ENCODE peak calls at places on chromosomes 13 and 19, in five cellular contexts. X is CD4-positive, alpha-beta memory T cell; G is dorsolateral prefrontal cortex; A is heart right ventricle; M is caudate nucleus. U is an unnamed sample.

GRCh38 chr13:104253063-104253680 is 1187.0 kb upstream of the SLC10A2 start:
- DNase-seq in X (no peak), G (no peak), A (no peak), M (no peak), U (no peak)

GRCh38 chr19:4581381-4582111 is 22.1 kb upstream of the SEMA6B start:
- DNase-seq in X (no peak), G (peak), A (no peak), M (peak), U (no peak)

GRCh38 chr19:3807574-3808354 is 21.6 kb upstream of the MATK start:
- DNase-seq in X (no peak), G (no peak), A (no peak), M (no peak), U (no peak)

GRCh38 chr19:29285878-29286277 is 72.9 kb upstream of the UQCRFS1 start:
- DNase-seq in X (no peak), G (peak), A (no peak), M (peak), U (peak)

GRCh38 chr13:106568225-106569003 is 477 bp upstream of the ARGLU1 start:
- DNase-seq in X (no peak), G (no peak), A (no peak), M (no peak), U (no peak)

GRCh38 chr19:3099347-3100145 is 5.4 kb downstream of the GNA11 start:
- DNase-seq in X (no peak), G (no peak), A (no peak), M (no peak), U (no peak)

GRCh38 chr13:26529441-26529840 is 28.0 kb upstream of the WASF3 start:
- DNase-seq in X (no peak), G (no peak), A (peak), M (no peak), U (no peak)

GRCh38 chr19:49098795-49099194 is 13.5 kb downstream of the SNRNP70 start:
- DNase-seq in X (no peak), G (no peak), A (no peak), M (no peak), U (no peak)

GRCh38 chr13:88726075-88726474 is 1054.9 kb downstream of the SLITRK5 start:
- DNase-seq in X (no peak), G (no peak), A (no peak), M (no peak), U (no peak)

GRCh38 chr19:18417250-18418033 is 1.8 kb upstream of the SSBP4 start:
- DNase-seq in X (no peak), G (no peak), A (peak), M (no peak), U (peak)

GRCh38 chr19:35045667-35046300 is 4.3 kb downstream of the HPN start:
- DNase-seq in X (peak), G (no peak), A (no peak), M (no peak), U (peak)

GRCh38 chr13:43769552-43769951 is 17.2 kb downstream of the ENOX1 start:
- DNase-seq in X (no peak), G (no peak), A (no peak), M (no peak), U (no peak)

GRCh38 chr13:32278456-32278855 is 36.7 kb downstream of the ZAR1L start:
- DNase-seq in X (no peak), G (no peak), A (no peak), M (no peak), U (no peak)

GRCh38 chr13:79404361-79404760 is 1.7 kb downstream of the RBM26 start:
- DNase-seq in X (no peak), G (no peak), A (no peak), M (no peak), U (no peak)

GRCh38 chr13:29568731-29569130 is 26.8 kb downstream of the SLC7A1 start:
- DNase-seq in X (no peak), G (no peak), A (no peak), M (no peak), U (no peak)

GRCh38 chr19:30686252-30686762 is 314.1 kb downstream of the ZNF536 start:
- DNase-seq in X (no peak), G (no peak), A (no peak), M (no peak), U (no peak)

DNA sequence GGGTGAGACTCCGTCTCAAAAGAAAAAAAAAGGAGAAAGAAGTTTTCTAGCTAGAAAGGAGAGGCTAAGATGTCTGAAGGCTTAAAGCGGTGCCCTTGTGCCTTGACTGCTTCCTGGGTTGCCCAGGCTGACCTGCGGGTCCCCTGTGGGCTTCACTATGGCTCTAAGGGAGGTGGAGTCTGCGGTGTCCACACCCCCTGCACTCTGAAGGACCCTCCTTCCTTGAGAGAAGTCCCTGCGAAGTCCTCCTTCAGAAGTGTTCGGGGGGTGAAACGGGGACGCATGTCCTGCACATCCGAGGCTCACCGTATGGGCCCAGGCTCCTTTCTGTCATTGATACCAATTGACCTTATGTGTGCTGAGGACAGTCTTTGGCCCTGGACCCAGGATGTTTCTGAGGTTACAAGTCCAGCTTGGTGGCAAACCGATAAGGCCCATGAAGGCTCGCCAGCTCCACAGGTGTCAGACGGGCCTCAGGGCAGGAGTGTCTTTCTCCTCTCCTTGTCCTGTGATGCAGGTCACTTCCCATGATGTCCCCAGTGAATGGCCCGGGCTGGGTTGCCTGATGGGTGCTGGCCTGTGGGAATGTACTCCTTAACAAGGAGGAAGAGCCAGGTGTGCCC is 11.6 kb upstream of the RNF113B start:
- DNase-seq in X (no peak), G (no peak), A (no peak), M (no peak), U (no peak)
- H3K27ac ChIP-seq in X (no peak), G (peak), A (peak), M (peak), U (no peak)

DNA sequence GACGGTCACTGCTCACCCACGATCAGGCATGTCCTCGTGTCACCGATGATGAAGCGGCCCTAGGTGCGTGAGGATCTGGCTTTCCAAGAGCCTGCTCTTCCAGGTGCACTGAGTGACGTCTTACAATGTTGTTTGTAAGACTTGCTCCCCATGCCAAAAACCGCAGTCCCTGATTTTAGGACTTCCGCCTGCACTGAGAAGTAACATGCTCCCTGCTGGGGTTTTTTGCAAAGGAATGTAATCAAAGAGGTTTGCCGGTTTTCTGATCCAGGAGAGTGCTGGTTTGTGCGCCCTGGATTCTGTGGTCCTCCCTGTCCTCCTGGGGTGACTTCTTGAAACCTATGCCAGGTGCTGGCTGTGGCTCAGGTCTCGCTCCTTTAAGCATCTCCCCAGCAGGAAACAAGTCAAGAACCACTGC is 38.8 kb downstream of the MYO9B start:
- DNase-seq in X (no peak), G (no peak), A (no peak), M (peak), U (no peak)
- H3K27ac ChIP-seq in X (no peak), G (peak), A (no peak), M (no peak), U (no peak)

DNA sequence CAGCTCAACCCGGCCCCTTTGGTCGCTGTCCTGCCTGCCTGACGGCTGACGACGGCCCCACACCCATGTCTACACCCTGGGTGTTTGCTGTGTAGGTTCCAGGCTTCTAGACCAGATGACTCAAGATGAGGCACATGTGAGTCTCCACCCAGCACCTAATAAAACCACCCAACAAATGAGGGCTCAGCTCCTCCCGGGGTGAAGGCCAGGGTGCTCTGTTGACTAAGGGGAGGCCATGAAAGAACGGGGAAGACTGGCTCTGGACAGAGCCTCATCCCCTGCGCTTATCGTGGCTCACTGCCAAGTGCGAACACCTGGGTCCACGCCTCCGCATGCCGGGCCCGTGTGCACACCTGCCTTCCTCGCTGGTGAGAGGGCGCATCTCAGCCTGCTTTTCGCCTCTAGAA is 39.6 kb downstream of the COL4A2 start:
- DNase-seq in X (no peak), G (no peak), A (no peak), M (no peak), U (no peak)
- H3K27ac ChIP-seq in X (no peak), G (no peak), A (peak), M (no peak), U (no peak)

GRCh38 chr13:45133396-45134118 is 13.2 kb downstream of the GTF2F2 start:
- DNase-seq in X (no peak), G (no peak), A (no peak), M (no peak), U (no peak)
- H3K27ac ChIP-seq in X (no peak), G (no peak), A (peak), M (no peak), U (no peak)

GRCh38 chr13:109813663-109814062 is 27.3 kb upstream of the IRS2 start:
- DNase-seq in X (no peak), G (no peak), A (no peak), M (no peak), U (no peak)

GRCh38 chr13:109816112-109816978 is 30.0 kb upstream of the IRS2 start:
- DNase-seq in X (no peak), G (no peak), A (no peak), M (no peak), U (no peak)

GRCh38 chr13:109816979-109817275 is 30.5 kb upstream of the IRS2 start:
- DNase-seq in X (no peak), G (no peak), A (no peak), M (no peak), U (no peak)

GRCh38 chr13:109818136-109818535 is 31.8 kb upstream of the IRS2 start:
- DNase-seq in X (no peak), G (no peak), A (no peak), M (no peak), U (no peak)

GRCh38 chr13:109815651-109816050 is 29.3 kb upstream of the IRS2 start:
- DNase-seq in X (no peak), G (no peak), A (no peak), M (no peak), U (no peak)
- H3K27ac ChIP-seq in X (no peak), G (no peak), A (no peak), M (no peak), U (no peak)

U was measured in substantia nigra.